ENCODE peak calls at places on chromosomes 13 and 19, in five cellular contexts. One of them, this sample, is unnamed.

GRCh38 chr19:7500811-7501450 is 12.1 kb upstream of the PEX11G start:
- DNase-seq in osteoblast: peak; percentile 85
- DNase-seq in CD8-positive, alpha-beta T cell: no peak
- DNase-seq in heart left ventricle: no peak
- DNase-seq in stomach: peak; percentile 72
- DNase-seq in this sample: peak; percentile 88

GRCh38 chr19:4362871-4363545 is 19.6 kb downstream of the MPND start:
- DNase-seq in heart left ventricle: no peak
- DNase-seq in osteoblast: peak; percentile 80
- DNase-seq in stomach: no peak
- DNase-seq in CD8-positive, alpha-beta T cell: no peak
- DNase-seq in this sample: no peak

GRCh38 chr19:7706188-7706530 is 4.2 kb upstream of the FCER2 start:
- DNase-seq in osteoblast: no peak
- DNase-seq in CD8-positive, alpha-beta T cell: no peak
- DNase-seq in heart left ventricle: no peak
- DNase-seq in stomach: no peak
- DNase-seq in this sample: no peak

GRCh38 chr19:48627211-48627864 is 8.0 kb downstream of the SPHK2 start:
- DNase-seq in CD8-positive, alpha-beta T cell: peak; percentile 56
- DNase-seq in heart left ventricle: no peak
- DNase-seq in stomach: no peak
- DNase-seq in osteoblast: peak; percentile 73
- DNase-seq in this sample: peak; percentile 81

GRCh38 chr13:80437212-80437611 is 96.3 kb upstream of the SPRY2 start:
- DNase-seq in osteoblast: no peak
- DNase-seq in stomach: no peak
- DNase-seq in CD8-positive, alpha-beta T cell: no peak
- DNase-seq in heart left ventricle: no peak
- DNase-seq in this sample: no peak

GRCh38 chr19:10760268-10760944 is 42.5 kb downstream of the DNM2 start:
- DNase-seq in heart left ventricle: no peak
- DNase-seq in stomach: no peak
- DNase-seq in osteoblast: no peak
- DNase-seq in CD8-positive, alpha-beta T cell: peak; percentile 67
- DNase-seq in this sample: no peak

GRCh38 chr19:49932731-49933131 is 3.4 kb upstream of the NUP62 start:
- DNase-seq in stomach: no peak
- DNase-seq in heart left ventricle: no peak
- DNase-seq in osteoblast: no peak
- DNase-seq in CD8-positive, alpha-beta T cell: peak; percentile 63
- DNase-seq in this sample: no peak

GRCh38 chr13:79663977-79664636 is 183.2 kb downstream of the NDFIP2 start:
- DNase-seq in CD8-positive, alpha-beta T cell: no peak
- DNase-seq in stomach: no peak
- DNase-seq in heart left ventricle: no peak
- DNase-seq in osteoblast: no peak
- DNase-seq in this sample: no peak

GRCh38 chr19:50548191-50549058 is 19.8 kb downstream of the LRRC4B start:
- DNase-seq in stomach: no peak
- DNase-seq in CD8-positive, alpha-beta T cell: no peak
- DNase-seq in heart left ventricle: no peak
- DNase-seq in osteoblast: peak; percentile 77
- DNase-seq in this sample: no peak

GRCh38 chr19:29510701-29511265 is 15.0 kb upstream of the VSTM2B start:
- DNase-seq in heart left ventricle: no peak
- DNase-seq in osteoblast: peak; percentile 58
- DNase-seq in CD8-positive, alpha-beta T cell: no peak
- DNase-seq in stomach: no peak
- DNase-seq in this sample: no peak
- H3K4me1 ChIP-seq in heart left ventricle: no peaks in the 10 kb centered on the region
- H3K4me1 ChIP-seq in osteoblast: no peaks in the 10 kb centered on the region
- H3K4me1 ChIP-seq in CD8-positive, alpha-beta T cell: no peaks in the 10 kb centered on the region
- H3K4me1 ChIP-seq in stomach: no peaks in the 10 kb centered on the region
- H3K4me1 ChIP-seq in this sample: no peaks in the 10 kb centered on the region

GRCh38 chr13:112968910-112969691 is at the start of gene MCF2L:
- DNase-seq in osteoblast: peak; percentile 93
- DNase-seq in stomach: peak; percentile 56
- DNase-seq in CD8-positive, alpha-beta T cell: peak; percentile 77
- DNase-seq in heart left ventricle: peak; percentile 45
- DNase-seq in this sample: peak; percentile 60
- TF ChIP-seq CTCF in osteoblast: no peak
- TF ChIP-seq CTCF in stomach: no peak
- TF ChIP-seq CTCF in CD8-positive, alpha-beta T cell: no peak
- TF ChIP-seq CTCF in heart left ventricle: peak; percentile 17
- TF ChIP-seq CTCF in this sample: peak; percentile 49

GRCh38 chr19:292281-292884 is 1.2 kb upstream of the PLPP2 start:
- DNase-seq in CD8-positive, alpha-beta T cell: no peak
- DNase-seq in heart left ventricle: no peak
- DNase-seq in stomach: peak; percentile 18
- DNase-seq in osteoblast: peak; percentile 80
- DNase-seq in this sample: no peak

GRCh38 chr19:292951-293350 is 1.7 kb upstream of the PLPP2 start:
- DNase-seq in stomach: peak; percentile 11
- DNase-seq in heart left ventricle: no peak
- DNase-seq in osteoblast: peak; percentile 85
- DNase-seq in CD8-positive, alpha-beta T cell: no peak
- DNase-seq in this sample: no peak

GRCh38 chr19:289651-290538 is 1.3 kb downstream of the PLPP2 start:
- DNase-seq in stomach: peak; percentile 87
- DNase-seq in CD8-positive, alpha-beta T cell: peak; percentile 37
- DNase-seq in osteoblast: peak; percentile 88
- DNase-seq in heart left ventricle: no peak
- DNase-seq in this sample: peak; percentile 57

GRCh38 chr19:290539-291521 is at the start of gene PLPP2:
- DNase-seq in osteoblast: peak; percentile 91
- DNase-seq in CD8-positive, alpha-beta T cell: no peak
- DNase-seq in heart left ventricle: no peak
- DNase-seq in stomach: peak; percentile 93
- DNase-seq in this sample: peak; percentile 81

GRCh38 chr19:291561-292280 is 518 bp upstream of the PLPP2 start:
- DNase-seq in stomach: peak; percentile 48
- DNase-seq in CD8-positive, alpha-beta T cell: no peak
- DNase-seq in osteoblast: peak; percentile 88
- DNase-seq in heart left ventricle: no peak
- DNase-seq in this sample: no peak
- H3K27me3 ChIP-seq in stomach: peaks cover 58% of the 10 kb centered on the region
- H3K27me3 ChIP-seq in CD8-positive, alpha-beta T cell: peaks cover 22% of the 10 kb centered on the region
- H3K27me3 ChIP-seq in osteoblast: peaks cover 47% of the 10 kb centered on the region
- H3K27me3 ChIP-seq in heart left ventricle: peaks cover 43% of the 10 kb centered on the region
- H3K27me3 ChIP-seq in this sample: no peaks in the 10 kb centered on the region

GRCh38 chr19:19385900-19386339 is 19.6 kb upstream of the GATAD2A start:
- DNase-seq in CD8-positive, alpha-beta T cell: peak; percentile 64
- DNase-seq in heart left ventricle: no peak
- DNase-seq in stomach: no peak
- DNase-seq in osteoblast: no peak
- DNase-seq in this sample: no peak

GRCh38 chr19:19388568-19389555 is 16.6 kb upstream of the GATAD2A start:
- DNase-seq in CD8-positive, alpha-beta T cell: no peak
- DNase-seq in stomach: no peak
- DNase-seq in heart left ventricle: no peak
- DNase-seq in osteoblast: peak; percentile 35
- DNase-seq in this sample: no peak

GRCh38 chr19:19386373-19386869 is 19.1 kb upstream of the GATAD2A start:
- DNase-seq in heart left ventricle: no peak
- DNase-seq in stomach: no peak
- DNase-seq in osteoblast: no peak
- DNase-seq in CD8-positive, alpha-beta T cell: no peak
- DNase-seq in this sample: peak; percentile 23

GRCh38 chr19:19385131-19385899 is 20.2 kb upstream of the GATAD2A start:
- DNase-seq in stomach: peak; percentile 100
- DNase-seq in osteoblast: peak; percentile 99
- DNase-seq in CD8-positive, alpha-beta T cell: peak; percentile 99
- DNase-seq in heart left ventricle: peak; percentile 100
- DNase-seq in this sample: peak; percentile 99

GRCh38 chr19:19387108-19387507 is 18.4 kb upstream of the GATAD2A start:
- DNase-seq in heart left ventricle: no peak
- DNase-seq in stomach: no peak
- DNase-seq in osteoblast: no peak
- DNase-seq in CD8-positive, alpha-beta T cell: no peak
- DNase-seq in this sample: no peak
- H3K4me1 ChIP-seq in heart left ventricle: peaks cover 28% of the 10 kb centered on the region
- H3K4me1 ChIP-seq in stomach: peaks cover 57% of the 10 kb centered on the region
- H3K4me1 ChIP-seq in osteoblast: peaks cover 30% of the 10 kb centered on the region
- H3K4me1 ChIP-seq in CD8-positive, alpha-beta T cell: peaks cover 63% of the 10 kb centered on the region
- H3K4me1 ChIP-seq in this sample: peaks cover 6% of the 10 kb centered on the region

GRCh38 chr13:91553584-91553983 is 155.2 kb downstream of the GPC5 start:
- DNase-seq in stomach: no peak
- DNase-seq in osteoblast: no peak
- DNase-seq in CD8-positive, alpha-beta T cell: no peak
- DNase-seq in heart left ventricle: no peak
- DNase-seq in this sample: no peak
- TF ChIP-seq CTCF in stomach: no peak
- TF ChIP-seq CTCF in osteoblast: no peak
- TF ChIP-seq CTCF in CD8-positive, alpha-beta T cell: no peak
- TF ChIP-seq CTCF in heart left ventricle: no peak
- TF ChIP-seq CTCF in this sample: no peak

GRCh38 chr19:1758231-1758577 is 4.9 kb downstream of the ONECUT3 start:
- DNase-seq in CD8-positive, alpha-beta T cell: no peak
- DNase-seq in stomach: no peak
- DNase-seq in osteoblast: no peak
- DNase-seq in heart left ventricle: no peak
- DNase-seq in this sample: no peak

GRCh38 chr19:1756705-1757445 is 3.6 kb downstream of the ONECUT3 start:
- DNase-seq in heart left ventricle: no peak
- DNase-seq in osteoblast: no peak
- DNase-seq in CD8-positive, alpha-beta T cell: no peak
- DNase-seq in stomach: no peak
- DNase-seq in this sample: no peak

GRCh38 chr19:1758959-1759903 is 5.9 kb downstream of the ONECUT3 start:
- DNase-seq in CD8-positive, alpha-beta T cell: no peak
- DNase-seq in stomach: no peak
- DNase-seq in heart left ventricle: no peak
- DNase-seq in osteoblast: no peak
- DNase-seq in this sample: no peak

GRCh38 chr19:1756264-1756663 is 3.0 kb downstream of the ONECUT3 start:
- DNase-seq in CD8-positive, alpha-beta T cell: no peak
- DNase-seq in stomach: no peak
- DNase-seq in osteoblast: no peak
- DNase-seq in heart left ventricle: no peak
- DNase-seq in this sample: no peak

GRCh38 chr19:1757468-1758230 is 4.3 kb downstream of the ONECUT3 start:
- DNase-seq in heart left ventricle: no peak
- DNase-seq in stomach: no peak
- DNase-seq in osteoblast: no peak
- DNase-seq in CD8-positive, alpha-beta T cell: no peak
- DNase-seq in this sample: no peak
- H3K27me3 ChIP-seq in heart left ventricle: peaks cover 90% of the 10 kb centered on the region
- H3K27me3 ChIP-seq in stomach: peaks cover 97% of the 10 kb centered on the region
- H3K27me3 ChIP-seq in osteoblast: peaks cover 83% of the 10 kb centered on the region
- H3K27me3 ChIP-seq in CD8-positive, alpha-beta T cell: peaks cover 34% of the 10 kb centered on the region
- H3K27me3 ChIP-seq in this sample: peaks cover 2% of the 10 kb centered on the region

GRCh38 chr19:1082165-1082927 is 12.8 kb downstream of the POLR2E start:
- DNase-seq in osteoblast: peak; percentile 94
- DNase-seq in stomach: peak; percentile 96
- DNase-seq in CD8-positive, alpha-beta T cell: peak; percentile 94
- DNase-seq in heart left ventricle: no peak
- DNase-seq in this sample: peak; percentile 70
- H3K4me1 ChIP-seq in osteoblast: no peaks in the 10 kb centered on the region
- H3K4me1 ChIP-seq in stomach: peaks cover 34% of the 10 kb centered on the region
- H3K4me1 ChIP-seq in CD8-positive, alpha-beta T cell: peaks cover 84% of the 10 kb centered on the region
- H3K4me1 ChIP-seq in heart left ventricle: peaks cover 3% of the 10 kb centered on the region
- H3K4me1 ChIP-seq in this sample: no peaks in the 10 kb centered on the region

DNA sequence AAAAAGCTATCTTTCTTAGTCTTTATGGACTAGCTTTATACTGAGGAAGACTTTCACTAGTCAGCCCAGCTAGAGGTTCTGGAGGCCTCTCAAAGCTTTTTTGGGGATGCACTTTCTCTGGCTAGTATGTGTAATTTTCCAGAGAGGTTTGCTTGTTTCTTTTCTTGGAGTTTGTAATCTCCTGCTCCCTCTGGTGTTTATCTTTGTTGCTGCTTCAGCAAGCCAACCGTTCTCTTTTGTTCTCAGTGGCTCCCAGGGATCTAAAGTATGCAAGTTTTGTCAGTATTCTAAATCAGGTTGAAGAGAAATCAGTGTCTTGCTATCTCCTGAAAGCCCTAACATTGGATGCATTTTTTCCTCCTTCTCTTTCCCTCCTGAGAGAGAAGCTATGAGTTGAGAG is 121.1 kb upstream of the MYO16 start:
- DNase-seq in CD8-positive, alpha-beta T cell: no peak
- DNase-seq in heart left ventricle: no peak
- DNase-seq in osteoblast: no peak
- DNase-seq in stomach: no peak
- DNase-seq in this sample: no peak
- TF ChIP-seq CTCF in CD8-positive, alpha-beta T cell: no peak
- TF ChIP-seq CTCF in heart left ventricle: peak; percentile 17
- TF ChIP-seq CTCF in osteoblast: peak; percentile 23
- TF ChIP-seq CTCF in stomach: no peak
- TF ChIP-seq CTCF in this sample: peak; percentile 27

GRCh38 chr19:19260842-19261241 is 12.3 kb downstream of the TM6SF2 start:
- DNase-seq in CD8-positive, alpha-beta T cell: no peak
- DNase-seq in stomach: no peak
- DNase-seq in osteoblast: peak; percentile 79
- DNase-seq in heart left ventricle: no peak
- DNase-seq in this sample: no peak
- H3K27me3 ChIP-seq in CD8-positive, alpha-beta T cell: peaks cover 15% of the 10 kb centered on the region
- H3K27me3 ChIP-seq in stomach: peaks cover 90% of the 10 kb centered on the region
- H3K27me3 ChIP-seq in osteoblast: peaks cover 31% of the 10 kb centered on the region
- H3K27me3 ChIP-seq in heart left ventricle: peaks cover 76% of the 10 kb centered on the region
- H3K27me3 ChIP-seq in this sample: no peaks in the 10 kb centered on the region

GRCh38 chr13:110499621-110500281 is 61.8 kb downstream of the RAB20 start:
- DNase-seq in stomach: no peak
- DNase-seq in CD8-positive, alpha-beta T cell: no peak
- DNase-seq in heart left ventricle: no peak
- DNase-seq in osteoblast: peak; percentile 83
- DNase-seq in this sample: no peak

GRCh38 chr13:110498327-110498726 is 63.2 kb downstream of the RAB20 start:
- DNase-seq in osteoblast: peak; percentile 8
- DNase-seq in heart left ventricle: no peak
- DNase-seq in stomach: no peak
- DNase-seq in CD8-positive, alpha-beta T cell: no peak
- DNase-seq in this sample: no peak

GRCh38 chr13:110497003-110497402 is 64.5 kb downstream of the RAB20 start:
- DNase-seq in CD8-positive, alpha-beta T cell: no peak
- DNase-seq in stomach: no peak
- DNase-seq in osteoblast: peak; percentile 37
- DNase-seq in heart left ventricle: no peak
- DNase-seq in this sample: no peak

GRCh38 chr13:110501188-110501587 is 60.3 kb downstream of the RAB20 start:
- DNase-seq in heart left ventricle: no peak
- DNase-seq in CD8-positive, alpha-beta T cell: no peak
- DNase-seq in osteoblast: peak; percentile 37
- DNase-seq in stomach: no peak
- DNase-seq in this sample: no peak

DNA sequence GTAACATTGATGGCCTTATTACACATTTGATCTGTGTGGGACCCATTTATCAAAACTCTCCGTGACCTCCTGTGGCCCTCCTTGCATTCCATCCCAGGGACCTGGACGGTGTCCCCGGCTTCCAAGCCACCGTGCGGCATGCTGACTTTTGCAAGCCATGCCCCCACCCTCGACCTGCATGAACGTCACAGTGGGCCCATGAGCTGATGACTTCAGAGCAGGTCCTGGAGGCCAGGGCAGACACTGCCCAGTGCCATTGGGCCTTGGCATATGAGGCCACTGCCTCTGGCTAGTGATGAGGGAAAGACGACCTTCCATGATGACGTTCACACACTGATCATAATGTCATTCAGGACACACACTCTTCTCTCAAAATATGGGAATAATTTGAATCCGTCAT is 62.8 kb downstream of the RAB20 start:
- DNase-seq in heart left ventricle: no peak
- DNase-seq in stomach: no peak
- DNase-seq in CD8-positive, alpha-beta T cell: no peak
- DNase-seq in osteoblast: peak; percentile 5
- DNase-seq in this sample: no peak
- H3K4me1 ChIP-seq in heart left ventricle: no peaks in the 10 kb centered on the region
- H3K4me1 ChIP-seq in stomach: no peaks in the 10 kb centered on the region
- H3K4me1 ChIP-seq in CD8-positive, alpha-beta T cell: no peaks in the 10 kb centered on the region
- H3K4me1 ChIP-seq in osteoblast: peaks cover 15% of the 10 kb centered on the region
- H3K4me1 ChIP-seq in this sample: no peaks in the 10 kb centered on the region